ENCODE peak calls at places on chromosomes 6 and 20, in four cellular contexts. One of them, this sample, is unnamed.

GRCh38 chr6:121932071-121933009 is 467.1 kb upstream of the HSF2 start:
- DNase-seq in foreskin fibroblast: peak
- DNase-seq in IMR-90: peak
- DNase-seq in NCI-H82: no peak
- DNase-seq in this sample: no peak

GRCh38 chr6:151442359-151442758 is 9.6 kb downstream of the RMND1 start:
- DNase-seq in IMR-90: no peak
- DNase-seq in foreskin fibroblast: no peak
- DNase-seq in NCI-H82: no peak
- DNase-seq in this sample: no peak

GRCh38 chr6:3438190-3439167 is 18.4 kb downstream of the SLC22A23 start:
- DNase-seq in IMR-90: peak
- DNase-seq in NCI-H82: peak
- DNase-seq in foreskin fibroblast: no peak
- DNase-seq in this sample: no peak

GRCh38 chr20:19757973-19758887 is at the start of gene RIN2:
- DNase-seq in foreskin fibroblast: peak
- DNase-seq in NCI-H82: peak
- DNase-seq in IMR-90: peak
- DNase-seq in this sample: no peak

GRCh38 chr6:106546322-106547052 is 82.8 kb downstream of the RTN4IP1 start:
- DNase-seq in foreskin fibroblast: peak
- DNase-seq in IMR-90: peak
- DNase-seq in NCI-H82: peak
- DNase-seq in this sample: no peak

GRCh38 chr20:58659841-58660240 is 8.8 kb downstream of the STX16 start:
- DNase-seq in foreskin fibroblast: no peak
- DNase-seq in NCI-H82: no peak
- DNase-seq in IMR-90: no peak
- DNase-seq in this sample: no peak

GRCh38 chr6:26534681-26535465 is 3.3 kb upstream of the HMGN4 start:
- DNase-seq in NCI-H82: peak
- DNase-seq in IMR-90: no peak
- DNase-seq in foreskin fibroblast: no peak
- DNase-seq in this sample: no peak

GRCh38 chr6:98831057-98832031 is 3.0 kb upstream of the POU3F2 start:
- DNase-seq in NCI-H82: peak
- DNase-seq in IMR-90: no peak
- DNase-seq in foreskin fibroblast: no peak
- DNase-seq in this sample: no peak

GRCh38 chr6:16060039-16060438 is 68.8 kb upstream of the MYLIP start:
- DNase-seq in NCI-H82: no peak
- DNase-seq in IMR-90: no peak
- DNase-seq in foreskin fibroblast: no peak
- DNase-seq in this sample: no peak

GRCh38 chr6:25714765-25715164 is 39.8 kb upstream of the SLC17A4 start:
- DNase-seq in NCI-H82: peak
- DNase-seq in IMR-90: no peak
- DNase-seq in foreskin fibroblast: no peak
- DNase-seq in this sample: no peak

GRCh38 chr6:33727932-33728331 is 16.4 kb upstream of the UQCC2 start:
- DNase-seq in NCI-H82: no peak
- DNase-seq in foreskin fibroblast: no peak
- DNase-seq in IMR-90: no peak
- DNase-seq in this sample: no peak

GRCh38 chr6:145809785-145810184 is 4.8 kb downstream of the FBXO30 start:
- DNase-seq in NCI-H82: no peak
- DNase-seq in foreskin fibroblast: peak
- DNase-seq in IMR-90: peak
- DNase-seq in this sample: no peak

GRCh38 chr20:48157970-48158369 is 372.7 kb upstream of the SULF2 start:
- DNase-seq in IMR-90: no peak
- DNase-seq in NCI-H82: peak
- DNase-seq in foreskin fibroblast: no peak
- DNase-seq in this sample: no peak

GRCh38 chr20:48773837-48774418 is 53.9 kb downstream of the PREX1 start:
- DNase-seq in IMR-90: no peak
- DNase-seq in foreskin fibroblast: peak
- DNase-seq in NCI-H82: no peak
- DNase-seq in this sample: no peak

GRCh38 chr6:138468320-138469015 is 30.8 kb downstream of the NHSL1 start:
- DNase-seq in foreskin fibroblast: peak
- DNase-seq in NCI-H82: no peak
- DNase-seq in IMR-90: peak
- DNase-seq in this sample: no peak

GRCh38 chr6:80725156-80725930 is 618.9 kb downstream of the BCKDHB start:
- DNase-seq in foreskin fibroblast: no peak
- DNase-seq in IMR-90: peak
- DNase-seq in NCI-H82: no peak
- DNase-seq in this sample: no peak

GRCh38 chr6:87755697-87756671 is 54.0 kb upstream of the AKIRIN2 start:
- DNase-seq in NCI-H82: no peak
- DNase-seq in IMR-90: peak
- DNase-seq in foreskin fibroblast: no peak
- DNase-seq in this sample: peak

GRCh38 chr20:48758206-48758820 is 69.5 kb downstream of the PREX1 start:
- DNase-seq in NCI-H82: no peak
- DNase-seq in foreskin fibroblast: no peak
- DNase-seq in IMR-90: no peak
- DNase-seq in this sample: no peak

GRCh38 chr6:389622-390021 is 1.9 kb upstream of the IRF4 start:
- DNase-seq in foreskin fibroblast: no peak
- DNase-seq in NCI-H82: no peak
- DNase-seq in IMR-90: no peak
- DNase-seq in this sample: no peak

GRCh38 chr6:42556462-42556861 is 7.4 kb upstream of the UBR2 start:
- DNase-seq in foreskin fibroblast: no peak
- DNase-seq in NCI-H82: no peak
- DNase-seq in IMR-90: no peak
- DNase-seq in this sample: no peak

GRCh38 chr6:32685603-32686002 is 19.1 kb upstream of the HLA-DQB1 start:
- DNase-seq in IMR-90: peak
- DNase-seq in NCI-H82: peak
- DNase-seq in foreskin fibroblast: no peak
- DNase-seq in this sample: peak

GRCh38 chr20:4810446-4811019 is 88.8 kb downstream of the PRND start:
- DNase-seq in IMR-90: no peak
- DNase-seq in NCI-H82: no peak
- DNase-seq in foreskin fibroblast: no peak
- DNase-seq in this sample: no peak

GRCh38 chr6:116016846-116017545 is 43.7 kb downstream of the FRK start:
- DNase-seq in NCI-H82: no peak
- DNase-seq in IMR-90: peak
- DNase-seq in foreskin fibroblast: no peak
- DNase-seq in this sample: no peak

GRCh38 chr20:61170921-61171320 is 81.1 kb upstream of the CDH4 start:
- DNase-seq in NCI-H82: no peak
- DNase-seq in IMR-90: no peak
- DNase-seq in foreskin fibroblast: no peak
- DNase-seq in this sample: no peak

GRCh38 chr20:57993738-57994431 is 234.6 kb downstream of the ANKRD60 start:
- DNase-seq in foreskin fibroblast: peak
- DNase-seq in NCI-H82: no peak
- DNase-seq in IMR-90: no peak
- DNase-seq in this sample: no peak

GRCh38 chr6:36335465-36336209 is 1.1 kb downstream of the BNIP5 start:
- DNase-seq in IMR-90: no peak
- DNase-seq in NCI-H82: no peak
- DNase-seq in foreskin fibroblast: no peak
- DNase-seq in this sample: no peak

GRCh38 chr6:152313542-152314482 is 323.4 kb downstream of the SYNE1 start:
- DNase-seq in NCI-H82: no peak
- DNase-seq in IMR-90: peak
- DNase-seq in foreskin fibroblast: peak
- DNase-seq in this sample: no peak

GRCh38 chr20:11376406-11376805 is 541.3 kb upstream of the BTBD3 start:
- DNase-seq in NCI-H82: no peak
- DNase-seq in IMR-90: peak
- DNase-seq in foreskin fibroblast: no peak
- DNase-seq in this sample: no peak

GRCh38 chr6:132130530-132131298 is 179.5 kb upstream of the CCN2 start:
- DNase-seq in foreskin fibroblast: peak
- DNase-seq in IMR-90: peak
- DNase-seq in NCI-H82: no peak
- DNase-seq in this sample: no peak

GRCh38 chr6:18997375-18997826 is 610.3 kb downstream of the RNF144B start:
- DNase-seq in foreskin fibroblast: no peak
- DNase-seq in IMR-90: peak
- DNase-seq in NCI-H82: peak
- DNase-seq in this sample: no peak